ENCODE peak calls at places on chromosomes 7 and 10, in four cellular contexts. L, R, A and I are unnamed samples.

GRCh38 chr7:35185908-35186731 is 67.8 kb downstream of the TBX20 start:
- DNase-seq in A (peak; percentile 66), R (peak; percentile 67), L (peak; percentile 43), I (peak; percentile 43)

GRCh38 chr7:134873253-134873652 is 93.8 kb downstream of the CALD1 start:
- DNase-seq in A (no peak), L (no peak), R (peak; percentile 57), I (no peak)

GRCh38 chr10:129525408-129525807 is 58.4 kb downstream of the MGMT start:
- DNase-seq in L (no peak), A (peak; percentile 58), R (peak; percentile 53), I (peak; percentile 97)

GRCh38 chr7:20116869-20117268 is 100.3 kb downstream of the MACC1 start:
- DNase-seq in L (no peak), A (no peak), R (no peak), I (no peak)

GRCh38 chr10:29157321-29157720 is 131.5 kb upstream of the LYZL1 start:
- DNase-seq in A (no peak), L (no peak), R (no peak), I (no peak)

GRCh38 chr7:82442492-82443043 is 1.0 kb downstream of the CACNA2D1 start:
- DNase-seq in R (peak; percentile 59), L (no peak), A (peak; percentile 12), I (peak; percentile 82)

GRCh38 chr10:60717852-60718251 is 60.4 kb upstream of the CDK1 start:
- DNase-seq in L (no peak), R (no peak), A (no peak), I (no peak)

GRCh38 chr7:151876899-151877777 is at the start of gene PRKAG2:
- DNase-seq in L (peak; percentile 84), R (peak; percentile 52), A (no peak), I (peak; percentile 88)

GRCh38 chr7:13988011-13988410 is 1.5 kb downstream of the ETV1 start:
- DNase-seq in A (peak; percentile 89), L (no peak), R (peak; percentile 31), I (no peak)

GRCh38 chr10:132137111-132138072 is 49.4 kb upstream of the DPYSL4 start:
- DNase-seq in L (peak; percentile 43), A (no peak), R (no peak), I (no peak)

GRCh38 chr10:6382081-6382480 is 179.3 kb downstream of the PFKFB3 start:
- DNase-seq in R (peak; percentile 74), L (no peak), A (peak; percentile 73), I (no peak)

GRCh38 chr7:8353991-8354390 is 79.4 kb upstream of the NXPH1 start:
- DNase-seq in R (no peak), L (no peak), A (no peak), I (no peak)

GRCh38 chr10:69801434-69802315 is at the start of gene COL13A1:
- DNase-seq in L (peak; percentile 74), A (peak; percentile 68), R (peak; percentile 82), I (peak; percentile 98)

GRCh38 chr7:116353614-116354013 is 143.3 kb downstream of the TES start:
- DNase-seq in A (peak; percentile 18), R (peak; percentile 32), L (peak; percentile 63), I (no peak)

GRCh38 chr7:129772646-129773280 is 161.2 kb downstream of the NRF1 start:
- DNase-seq in A (no peak), R (no peak), L (no peak), I (peak; percentile 68)

GRCh38 chr10:13589316-13589715 is 2.6 kb downstream of the PRPF18 start:
- DNase-seq in A (no peak), R (no peak), L (no peak), I (no peak)

GRCh38 chr7:101901661-101902491 is 84.5 kb downstream of the CUX1 start:
- DNase-seq in R (no peak), L (no peak), A (peak; percentile 56), I (peak; percentile 93)

GRCh38 chr10:108956149-108956548 is 967.2 kb downstream of the XPNPEP1 start:
- DNase-seq in A (peak; percentile 8), L (no peak), R (peak; percentile 0), I (no peak)

GRCh38 chr10:90051053-90051452 is 349.7 kb downstream of the KIF20B start:
- DNase-seq in A (no peak), R (no peak), L (no peak), I (no peak)

GRCh38 chr7:30428586-30429530 is 49.7 kb downstream of the NOD1 start:
- DNase-seq in A (no peak), L (no peak), R (no peak), I (no peak)

GRCh38 chr10:34835908-34836558 is 20.9 kb upstream of the PARD3 start:
- DNase-seq in L (no peak), A (no peak), R (no peak), I (peak; percentile 26)

GRCh38 chr7:122412886-122413285 is 108.3 kb upstream of the FEZF1 start:
- DNase-seq in L (no peak), A (peak; percentile 77), R (peak; percentile 91), I (no peak)

GRCh38 chr10:32055478-32056135 is 618 bp downstream of the KIF5B start:
- DNase-seq in R (peak; percentile 81), L (peak; percentile 80), A (peak; percentile 56), I (peak; percentile 77)

GRCh38 chr10:130463104-130463875 is 327.1 kb downstream of the GLRX3 start:
- DNase-seq in A (no peak), R (no peak), L (no peak), I (no peak)

GRCh38 chr10:72337039-72337629 is 17.6 kb downstream of the DNAJB12 start:
- DNase-seq in A (no peak), R (peak; percentile 90), L (peak; percentile 88), I (peak; percentile 87)

GRCh38 chr10:64977912-64978311 is 1456.7 kb downstream of the REEP3 start:
- DNase-seq in A (no peak), R (peak; percentile 2), L (no peak), I (no peak)

GRCh38 chr10:131726460-131726861 is 174.3 kb upstream of the PPP2R2D start:
- DNase-seq in L (peak; percentile 69), A (no peak), R (no peak), I (no peak)

GRCh38 chr7:5094641-5095040 is 49.0 kb downstream of the RBAK start:
- DNase-seq in R (no peak), A (no peak), L (no peak), I (no peak)

GRCh38 chr10:31698169-31698890 is 230.3 kb downstream of the ARHGAP12 start:
- DNase-seq in L (no peak), A (peak; percentile 77), R (peak; percentile 95), I (peak; percentile 86)

GRCh38 chr7:128211626-128212025 is 29.5 kb upstream of the LEP start:
- DNase-seq in L (no peak), A (no peak), R (no peak), I (peak; percentile 75)

GRCh38 chr7:13947535-13947934 is 41.9 kb downstream of the ETV1 start:
- DNase-seq in R (no peak), L (no peak), A (no peak), I (no peak)

GRCh38 chr7:153921408-153921807 is 130.8 kb upstream of the DPP6 start:
- DNase-seq in L (no peak), A (no peak), R (no peak), I (no peak)

GRCh38 chr7:41747951-41748350 is 45.1 kb upstream of the INHBA start:
- DNase-seq in R (no peak), L (no peak), A (peak; percentile 18), I (no peak)

GRCh38 chr7:41745451-41745850 is 42.6 kb upstream of the INHBA start:
- DNase-seq in R (no peak), L (no peak), A (peak; percentile 38), I (peak; percentile 73)

GRCh38 chr7:41742619-41743018 is 39.7 kb upstream of the INHBA start:
- DNase-seq in L (no peak), R (no peak), A (no peak), I (no peak)
- H3K36me3 ChIP-seq in L (no peaks in the 10 kb centered on the region), R (no peaks in the 10 kb centered on the region), A (no peaks in the 10 kb centered on the region), I (no peaks in the 10 kb centered on the region)

DNA sequence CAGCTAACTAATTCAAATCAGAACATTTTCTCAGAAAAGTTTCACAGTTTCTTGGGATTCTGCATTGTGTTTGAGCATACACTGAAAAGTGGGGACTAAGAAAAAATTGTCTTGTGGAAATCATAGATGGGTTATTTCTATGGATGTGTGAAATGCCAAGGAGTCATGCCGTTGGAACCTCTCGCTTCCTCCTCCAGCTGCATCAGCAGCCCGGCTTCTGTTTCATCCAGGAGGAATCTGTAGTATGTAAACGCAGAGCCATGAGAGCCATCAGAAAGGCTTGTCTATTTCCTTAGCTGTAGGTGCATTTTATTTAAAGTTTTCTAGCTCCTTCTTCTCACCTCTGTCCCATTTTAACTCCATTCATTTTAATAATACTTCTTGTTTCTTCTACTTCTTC is 1144.1 kb downstream of the GATA3 start:
- DNase-seq in L (no peak), R (peak; percentile 36), A (peak; percentile 73), I (no peak)
- H3K36me3 ChIP-seq in L (no peaks in the 10 kb centered on the region), R (no peaks in the 10 kb centered on the region), A (no peaks in the 10 kb centered on the region), I (no peaks in the 10 kb centered on the region)

GRCh38 chr10:92024700-92025099 is 101.1 kb downstream of the BTAF1 start:
- DNase-seq in L (no peak), A (peak; percentile 61), R (no peak), I (no peak)
- H3K36me3 ChIP-seq in L (peaks cover 9% of the 10 kb centered on the region), A (peaks cover 35% of the 10 kb centered on the region), R (peaks cover 88% of the 10 kb centered on the region), I (peaks cover 52% of the 10 kb centered on the region)

GRCh38 chr7:157676001-157676400 is 339.2 kb downstream of the DNAJB6 start:
- DNase-seq in R (no peak), A (no peak), L (no peak), I (no peak)

GRCh38 chr7:157676456-157677255 is 339.9 kb downstream of the DNAJB6 start:
- DNase-seq in A (no peak), R (no peak), L (no peak), I (no peak)

GRCh38 chr7:157674027-157674714 is 337.4 kb downstream of the DNAJB6 start:
- DNase-seq in R (no peak), L (no peak), A (no peak), I (no peak)

GRCh38 chr7:157674715-157675426 is 338.1 kb downstream of the DNAJB6 start:
- DNase-seq in A (no peak), R (no peak), L (no peak), I (no peak)

DNA sequence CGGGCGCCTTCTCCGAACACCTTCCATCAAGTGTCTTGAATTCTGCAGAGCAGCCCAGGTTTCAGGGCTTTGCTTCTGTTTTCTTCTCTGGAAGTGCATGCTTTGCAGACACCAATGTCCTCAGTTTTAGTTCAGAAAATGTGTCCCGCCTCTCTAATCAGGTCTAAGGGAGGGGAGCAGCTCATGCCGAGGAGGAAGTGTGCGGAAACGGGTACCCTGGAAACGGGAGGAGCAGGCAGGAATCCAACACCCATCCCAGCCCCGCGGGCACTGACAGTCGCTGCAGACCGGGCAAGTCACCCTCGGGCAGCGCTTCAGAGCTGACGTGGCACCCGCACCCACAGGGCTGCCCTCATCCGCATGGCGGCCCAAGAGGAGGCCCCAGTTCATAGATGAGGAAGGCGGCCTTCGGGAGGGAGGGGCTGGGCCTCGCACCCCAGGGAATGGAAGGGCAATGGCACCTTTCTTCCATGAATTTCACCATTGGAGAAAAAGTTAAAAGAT is 338.7 kb downstream of the DNAJB6 start:
- DNase-seq in L (no peak), A (no peak), R (no peak), I (no peak)
- H3K36me3 ChIP-seq in L (no peaks in the 10 kb centered on the region), A (no peaks in the 10 kb centered on the region), R (no peaks in the 10 kb centered on the region), I (no peaks in the 10 kb centered on the region)

GRCh38 chr7:92657391-92657790 is 67.2 kb upstream of the FAM133B start:
- DNase-seq in A (no peak), R (no peak), L (no peak), I (no peak)
- H3K36me3 ChIP-seq in A (peaks cover 12% of the 10 kb centered on the region), R (peaks cover 8% of the 10 kb centered on the region), L (no peaks in the 10 kb centered on the region), I (peaks cover 4% of the 10 kb centered on the region)

DNA sequence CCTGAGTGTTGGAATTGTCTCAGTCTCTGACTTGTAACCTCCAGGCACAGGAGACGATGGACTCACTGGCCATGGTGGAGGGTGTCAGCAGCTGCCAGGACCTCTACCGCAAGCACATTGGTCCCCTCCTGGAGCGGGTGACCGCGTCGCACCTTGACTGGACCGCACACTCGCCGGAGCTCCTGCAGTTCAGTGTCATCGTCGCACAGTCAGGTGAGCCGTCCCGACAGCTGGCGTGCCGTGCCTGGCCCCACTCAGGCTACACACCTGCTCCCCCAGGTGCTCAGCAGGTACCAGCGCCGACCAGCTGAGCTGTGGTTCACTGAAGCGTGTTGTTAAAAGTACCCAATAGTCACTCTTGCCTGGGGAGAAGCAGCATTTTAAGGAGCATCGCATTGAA is 36.7 kb upstream of the PRKAR1B start:
- DNase-seq in A (no peak), L (no peak), R (no peak), I (no peak)
- H3K36me3 ChIP-seq in A (peaks cover 12% of the 10 kb centered on the region), L (no peaks in the 10 kb centered on the region), R (peaks cover 33% of the 10 kb centered on the region), I (peaks cover 13% of the 10 kb centered on the region)